ENCODE peak calls at places on chromosomes 3 and 15, in four cellular contexts. A is K562, X is H1, E is HepG2. R is an unnamed sample.

GRCh38 chr3:188205992-188206416 is 52.0 kb downstream of the LPP start:
- DNase-seq in A (peak; percentile 8), X (no peak), E (peak; percentile 81), R (no peak)

GRCh38 chr3:49802719-49803463 is at the start of gene INKA1:
- DNase-seq in A (peak; percentile 88), X (peak; percentile 62), E (peak; percentile 75), R (no peak)

GRCh38 chr3:61252836-61253235 is 1.6 kb upstream of the FHIT start:
- DNase-seq in A (no peak), X (no peak), E (no peak), R (no peak)

GRCh38 chr15:41263891-41264351 is 32.9 kb downstream of the CHP1 start:
- DNase-seq in A (no peak), X (peak; percentile 27), E (no peak), R (no peak)

GRCh38 chr15:73002509-73002908 is 49.8 kb upstream of the NEO1 start:
- DNase-seq in A (no peak), X (no peak), E (no peak), R (no peak)

GRCh38 chr3:14876942-14877341 is 58.2 kb downstream of the FGD5 start:
- DNase-seq in A (no peak), X (no peak), E (no peak), R (no peak)

GRCh38 chr15:98800437-98801233 is 152.3 kb downstream of the IGF1R start:
- DNase-seq in A (no peak), X (peak; percentile 74), E (peak; percentile 54), R (no peak)

GRCh38 chr15:59644757-59645156 is 12.6 kb downstream of the GTF2A2 start:
- DNase-seq in A (no peak), X (no peak), E (no peak), R (no peak)

GRCh38 chr3:151564261-151564660 is 103.4 kb upstream of the IGSF10 start:
- DNase-seq in A (no peak), X (no peak), E (no peak), R (no peak)

GRCh38 chr3:141231923-141232861 is 567 bp downstream of the PXYLP1 start:
- DNase-seq in A (peak; percentile 15), X (no peak), E (no peak), R (no peak)

GRCh38 chr3:178195824-178196223 is 340.4 kb upstream of the KCNMB2 start:
- DNase-seq in A (peak; percentile 23), X (no peak), E (no peak), R (no peak)

GRCh38 chr3:185066251-185066650 is 86.6 kb downstream of the C3orf70 start:
- DNase-seq in A (no peak), X (no peak), E (no peak), R (no peak)

GRCh38 chr3:32419766-32420137 is 28.1 kb downstream of the CMTM7 start:
- DNase-seq in A (no peak), X (no peak), E (no peak), R (no peak)

GRCh38 chr3:69441028-69441427 is 55.1 kb upstream of the FRMD4B start:
- DNase-seq in A (no peak), X (no peak), E (no peak), R (no peak)

GRCh38 chr3:196741401-196741761 is 1.7 kb downstream of the PAK2 start:
- DNase-seq in A (no peak), X (no peak), E (no peak), R (no peak)

DNA sequence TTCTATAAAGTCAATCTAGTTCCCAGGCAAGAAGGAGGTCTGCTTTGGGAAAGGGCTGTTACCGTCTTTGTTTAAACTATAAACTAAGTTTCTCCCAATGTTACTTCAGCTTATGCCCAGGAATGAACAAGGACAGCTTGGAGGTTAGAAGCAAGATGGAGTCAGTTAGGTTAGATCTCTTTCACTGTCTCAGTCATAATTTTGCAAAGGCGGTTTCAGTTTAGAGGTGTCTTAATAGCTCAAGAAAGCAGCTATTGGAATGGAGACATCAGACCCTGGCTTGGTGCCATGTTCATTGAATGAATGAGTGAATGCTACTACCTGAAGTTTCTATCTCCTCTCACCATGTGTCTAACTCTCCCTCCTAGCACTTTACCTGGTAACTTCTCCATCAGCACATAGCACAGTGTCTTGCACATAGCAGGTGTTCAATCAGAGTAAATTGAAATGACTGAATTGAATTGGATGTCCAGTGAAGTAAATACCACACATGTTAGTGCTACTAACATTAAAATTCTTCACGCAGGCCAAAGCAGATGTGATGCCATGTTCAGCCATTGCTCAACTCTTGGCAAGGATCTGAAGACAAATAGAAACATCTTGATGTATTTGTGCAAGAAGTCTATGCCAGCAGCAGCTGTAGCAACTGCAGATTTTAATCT is 28.2 kb downstream of the CLEC3B start:
- DNase-seq in A (no peak), X (no peak), E (no peak), R (no peak)
- TF ChIP-seq CBX5 in A (no peak), X (no peak), E (no peak), R (no peak)

GRCh38 chr15:36465304-36465703 is 114.1 kb upstream of the CDIN1 start:
- DNase-seq in A (no peak), X (no peak), E (no peak), R (no peak)

GRCh38 chr15:36468746-36469145 is 110.7 kb upstream of the CDIN1 start:
- DNase-seq in A (no peak), X (no peak), E (no peak), R (no peak)

GRCh38 chr15:36472672-36473071 is 106.8 kb upstream of the CDIN1 start:
- DNase-seq in A (no peak), X (no peak), E (no peak), R (no peak)

DNA sequence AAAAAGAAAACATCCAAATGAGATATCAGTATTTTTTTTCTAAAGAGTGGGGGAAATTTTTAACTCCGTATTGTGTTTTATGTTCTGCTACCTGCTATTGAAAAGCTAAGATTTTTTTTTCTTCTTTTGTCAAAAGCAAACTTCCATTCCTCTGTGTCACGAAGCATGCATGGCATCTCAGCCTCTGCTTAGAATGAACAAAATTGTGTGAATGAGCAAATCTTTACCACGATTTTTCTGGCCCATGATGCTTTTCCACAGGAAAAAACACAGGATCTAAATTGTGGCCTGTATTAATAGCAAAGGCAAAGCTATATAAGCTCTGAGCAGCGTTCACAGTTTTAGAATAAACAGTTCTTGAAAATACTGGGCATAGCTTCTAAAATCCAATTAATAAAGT is 109.9 kb upstream of the CDIN1 start:
- DNase-seq in A (no peak), X (no peak), E (no peak), R (no peak)
- TF ChIP-seq CBX5 in A (no peak), X (no peak), E (no peak), R (no peak)

DNA sequence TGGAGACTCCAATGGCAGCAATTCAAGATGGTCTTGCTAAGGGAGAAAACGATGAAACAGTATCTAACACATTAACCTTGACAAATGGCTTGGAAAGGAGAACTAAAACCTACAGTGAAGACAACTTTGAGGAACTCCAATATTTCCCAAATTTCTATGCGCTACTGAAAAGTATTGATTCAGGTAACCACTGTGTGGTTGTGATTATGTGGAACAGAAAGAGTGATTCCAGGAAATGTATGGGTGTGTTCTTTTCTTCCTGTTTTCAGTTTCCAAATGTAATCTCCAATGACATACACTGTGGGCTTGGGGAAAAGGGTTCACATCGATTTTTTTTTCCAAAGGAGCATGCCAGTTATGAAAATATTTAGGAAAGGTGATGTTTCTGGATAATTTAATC is 10.9 kb downstream of the SCG3 start:
- DNase-seq in A (no peak), X (no peak), E (no peak), R (no peak)
- TF ChIP-seq CBX5 in A (no peak), X (no peak), E (no peak), R (no peak)

GRCh38 chr3:165839296-165840076 is 2.3 kb upstream of the BCHE start:
- DNase-seq in A (no peak), X (no peak), E (no peak), R (no peak)

GRCh38 chr3:165830746-165831145 is 6.5 kb downstream of the BCHE start:
- DNase-seq in A (no peak), X (no peak), E (no peak), R (no peak)

GRCh38 chr3:165837801-165838200 is 578 bp upstream of the BCHE start:
- DNase-seq in A (no peak), X (no peak), E (no peak), R (no peak)

GRCh38 chr3:165837058-165837525 is at the start of gene BCHE:
- DNase-seq in A (no peak), X (no peak), E (no peak), R (no peak)

DNA sequence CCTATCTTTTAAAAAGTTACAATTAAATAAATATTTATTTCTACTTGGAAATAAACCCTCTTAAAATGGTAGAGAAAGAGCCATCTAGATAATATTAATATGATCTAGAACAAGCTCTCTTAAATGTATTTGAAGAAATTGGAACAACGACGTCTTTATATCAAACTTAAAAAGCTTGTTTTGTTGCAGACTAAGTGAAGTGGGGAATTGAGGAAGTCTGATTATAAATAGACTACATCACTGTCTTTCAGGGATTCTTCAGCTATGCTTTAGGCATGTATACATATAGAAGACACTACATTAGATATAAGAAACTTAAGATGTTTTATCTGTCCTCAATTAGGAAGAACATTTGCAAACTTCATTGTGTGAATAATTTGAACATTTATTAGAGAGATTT is 1.8 kb downstream of the BCHE start:
- DNase-seq in A (no peak), X (no peak), E (no peak), R (no peak)
- TF ChIP-seq CBX5 in A (no peak), X (no peak), E (no peak), R (no peak)

DNA sequence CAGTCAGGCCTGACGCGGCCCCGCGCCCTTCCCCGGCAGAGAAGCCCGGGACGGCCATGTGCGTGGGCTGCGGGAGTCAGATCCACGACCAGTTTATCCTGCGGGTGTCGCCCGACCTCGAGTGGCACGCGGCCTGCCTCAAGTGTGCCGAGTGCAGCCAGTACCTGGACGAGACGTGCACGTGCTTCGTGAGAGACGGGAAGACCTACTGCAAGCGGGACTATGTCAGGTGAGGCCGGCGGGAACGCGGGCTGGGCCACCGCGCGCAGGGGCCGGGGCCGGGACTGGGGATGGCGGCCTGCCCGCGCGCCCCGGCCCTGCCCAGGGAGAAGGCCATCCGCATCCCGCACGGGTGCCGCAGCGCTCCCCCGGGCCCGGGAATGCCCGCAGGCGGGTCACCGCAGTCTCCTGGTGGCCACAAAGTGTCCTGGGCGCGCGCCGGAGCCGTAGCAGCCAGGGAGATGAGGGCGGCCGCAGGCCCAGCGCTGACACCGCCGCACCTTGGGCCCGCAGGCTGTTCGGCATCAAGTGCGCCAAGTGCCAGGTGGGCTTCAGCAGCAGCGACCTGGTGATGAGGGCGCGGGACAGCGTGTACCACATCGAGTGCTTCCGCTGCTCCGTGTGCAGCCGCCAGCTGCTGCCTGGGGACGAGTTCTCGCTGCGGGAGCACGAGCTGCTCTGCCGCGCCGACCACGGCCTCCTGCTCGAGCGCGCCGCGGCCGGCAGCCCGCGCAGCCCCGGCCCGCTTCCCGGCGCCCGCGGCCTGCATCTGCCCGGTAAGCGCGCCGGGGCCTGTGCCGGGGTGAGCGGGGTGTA is 1.4 kb downstream of the ISL2 start:
- DNase-seq in A (peak; percentile 49), X (no peak), E (no peak), R (no peak)
- TF ChIP-seq CBX5 in A (no peak), X (no peak), E (no peak), R (no peak)

GRCh38 chr3:126419151-126419703 is 24.5 kb downstream of the CFAP100 start:
- DNase-seq in A (no peak), X (no peak), E (no peak), R (no peak)

GRCh38 chr3:126418256-126418530 is 23.5 kb downstream of the CFAP100 start:
- DNase-seq in A (no peak), X (no peak), E (no peak), R (no peak)

GRCh38 chr3:126417461-126418255 is 22.9 kb downstream of the CFAP100 start:
- DNase-seq in A (no peak), X (no peak), E (no peak), R (no peak)

GRCh38 chr3:126419886-126420786 is 25.4 kb downstream of the CFAP100 start:
- DNase-seq in A (peak; percentile 14), X (peak; percentile 25), E (peak; percentile 35), R (no peak)

GRCh38 chr3:126418661-126419131 is 24.0 kb downstream of the CFAP100 start:
- DNase-seq in A (no peak), X (no peak), E (no peak), R (no peak)
- TF ChIP-seq CBX5 in A (no peak), X (no peak), E (no peak), R (no peak)